ENCODE peak calls at places on chromosome 9, in four cellular contexts. A is K562, B is HCT116, M is HepG2. E is an unnamed sample. For H3K4me1, the result is how much of the 10 kb centered on the place peaks cover.

GRCh38 chr9:69019808-69020207 is 5.9 kb upstream of the PRKACG start:
- DNase-seq in A (peak), B (no peak), M (no peak), E (no peak)

GRCh38 chr9:126522957-126523356 is 90.8 kb upstream of the LMX1B start:
- DNase-seq in A (no peak), B (no peak), M (no peak), E (no peak)

GRCh38 chr9:101026824-101027223 is 1.7 kb upstream of the PLPPR1 start:
- DNase-seq in A (no peak), B (no peak), M (peak), E (no peak)

GRCh38 chr9:17906204-17906840 is 327.5 kb downstream of the SH3GL2 start:
- DNase-seq in A (no peak), B (no peak), M (no peak), E (no peak)

GRCh38 chr9:88555581-88555980 is 20.6 kb downstream of the NXNL2 start:
- DNase-seq in A (no peak), B (no peak), M (no peak), E (no peak)

GRCh38 chr9:118463419-118463818 is 759.2 kb downstream of the TLR4 start:
- DNase-seq in A (no peak), B (no peak), M (no peak), E (no peak)

GRCh38 chr9:118954822-118955221 is 414.4 kb downstream of the BRINP1 start:
- DNase-seq in A (no peak), B (no peak), M (no peak), E (no peak)

GRCh38 chr9:110996436-110997224 is 41.6 kb downstream of the LPAR1 start:
- DNase-seq in A (no peak), B (no peak), M (no peak), E (no peak)

GRCh38 chr9:93655621-93656425 is 79.4 kb downstream of the PHF2 start:
- DNase-seq in A (no peak), B (no peak), M (no peak), E (no peak)

GRCh38 chr9:130477564-130477963 is 32.8 kb downstream of the ASS1 start:
- DNase-seq in A (no peak), B (no peak), M (no peak), E (no peak)

GRCh38 chr9:86983260-86984255 is 36.3 kb upstream of the GAS1 start:
- DNase-seq in A (no peak), B (no peak), M (no peak), E (no peak)

GRCh38 chr9:70106571-70106970 is 62.9 kb downstream of the MAMDC2 start:
- DNase-seq in A (no peak), B (no peak), M (no peak), E (no peak)

GRCh38 chr9:98575379-98576346 is 133.1 kb downstream of the GABBR2 start:
- DNase-seq in A (peak), B (no peak), M (no peak), E (no peak)

GRCh38 chr9:132056717-132057429 is 22.8 kb downstream of the MED27 start:
- DNase-seq in A (no peak), B (no peak), M (no peak), E (no peak)

GRCh38 chr9:86407022-86407421 is 52.8 kb upstream of the TUT7 start:
- DNase-seq in A (no peak), B (no peak), M (peak), E (no peak)

GRCh38 chr9:107249131-107249533 is 33.9 kb upstream of the RAD23B start:
- DNase-seq in A (no peak), B (no peak), M (peak), E (no peak)

GRCh38 chr9:81492710-81493447 is 196.5 kb downstream of the TLE1 start:
- DNase-seq in A (no peak), B (no peak), M (peak), E (peak)

GRCh38 chr9:5375790-5376477 is 36.3 kb upstream of the RLN1 start:
- DNase-seq in A (no peak), B (no peak), M (no peak), E (no peak)

GRCh38 chr9:84617415-84617814 is 52.1 kb upstream of the NTRK2 start:
- DNase-seq in A (no peak), B (no peak), M (no peak), E (no peak)

GRCh38 chr9:135978650-135979461 is 17.7 kb upstream of the UBAC1 start:
- DNase-seq in A (no peak), B (no peak), M (no peak), E (no peak)

GRCh38 chr9:112810696-112811490 is 60.3 kb downstream of the SNX30 start:
- DNase-seq in A (peak), B (no peak), M (no peak), E (no peak)

GRCh38 chr9:70177121-70177520 is 81.7 kb upstream of the SMC5 start:
- DNase-seq in A (no peak), B (no peak), M (peak), E (no peak)

GRCh38 chr9:26746357-26747072 is 146.1 kb downstream of the CAAP1 start:
- DNase-seq in A (no peak), B (peak), M (peak), E (no peak)

GRCh38 chr9:35790385-35791291 is 753 bp upstream of the NPR2 start:
- DNase-seq in A (peak), B (no peak), M (peak), E (no peak)

GRCh38 chr9:18297532-18297872 is 176.5 kb upstream of the ADAMTSL1 start:
- DNase-seq in A (no peak), B (no peak), M (peak), E (no peak)

GRCh38 chr9:13513262-13513661 is 233.8 kb upstream of the MPDZ start:
- DNase-seq in A (no peak), B (no peak), M (no peak), E (no peak)

GRCh38 chr9:134989206-134990065 is 71.7 kb upstream of the FCN1 start:
- DNase-seq in A (no peak), B (no peak), M (no peak), E (no peak)

GRCh38 chr9:129272348-129273025 is 94.4 kb upstream of the IER5L start:
- DNase-seq in A (no peak), B (no peak), M (no peak), E (no peak)

GRCh38 chr9:84442712-84443111 is 102.2 kb upstream of the SLC28A3 start:
- DNase-seq in A (no peak), B (no peak), M (no peak), E (no peak)

GRCh38 chr9:110605586-110605985 is 26.0 kb upstream of the SVEP1 start:
- DNase-seq in A (no peak), B (no peak), M (no peak), E (no peak)

GRCh38 chr9:133782157-133783130 is 44.3 kb upstream of the SARDH start:
- DNase-seq in A (peak), B (peak), M (peak), E (peak)

GRCh38 chr9:21102311-21102710 is 24.6 kb upstream of the IFNB1 start:
- DNase-seq in A (no peak), B (no peak), M (no peak), E (no peak)
- TF ChIP-seq TCF7L2 in A (no peak), B (no peak), M (no peak), E (no peak)

DNA sequence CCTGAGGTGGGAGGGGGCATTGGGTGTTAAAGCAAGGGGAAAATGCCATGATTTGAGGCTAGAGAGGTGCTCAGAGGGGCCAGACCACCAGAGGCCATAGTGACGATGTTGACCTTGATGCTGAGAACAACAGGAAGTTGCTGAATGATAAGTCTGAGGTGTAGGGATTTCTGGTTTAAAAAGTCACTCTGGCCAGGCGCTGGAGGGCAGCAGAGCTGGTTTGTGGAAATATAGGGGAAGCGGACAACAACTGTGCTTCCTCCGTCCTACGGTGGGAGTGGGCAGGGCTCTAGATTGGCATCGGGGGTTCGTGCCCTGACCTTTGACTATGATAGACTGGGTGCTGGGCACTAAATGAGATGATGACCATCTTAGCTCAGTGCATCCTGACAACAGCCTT is 44.7 kb downstream of the STOM start:
- DNase-seq in A (no peak), B (no peak), M (no peak), E (no peak)
- H3K4me1 ChIP-seq in A (under half), B (under half), M (half or more), E (under half)

DNA sequence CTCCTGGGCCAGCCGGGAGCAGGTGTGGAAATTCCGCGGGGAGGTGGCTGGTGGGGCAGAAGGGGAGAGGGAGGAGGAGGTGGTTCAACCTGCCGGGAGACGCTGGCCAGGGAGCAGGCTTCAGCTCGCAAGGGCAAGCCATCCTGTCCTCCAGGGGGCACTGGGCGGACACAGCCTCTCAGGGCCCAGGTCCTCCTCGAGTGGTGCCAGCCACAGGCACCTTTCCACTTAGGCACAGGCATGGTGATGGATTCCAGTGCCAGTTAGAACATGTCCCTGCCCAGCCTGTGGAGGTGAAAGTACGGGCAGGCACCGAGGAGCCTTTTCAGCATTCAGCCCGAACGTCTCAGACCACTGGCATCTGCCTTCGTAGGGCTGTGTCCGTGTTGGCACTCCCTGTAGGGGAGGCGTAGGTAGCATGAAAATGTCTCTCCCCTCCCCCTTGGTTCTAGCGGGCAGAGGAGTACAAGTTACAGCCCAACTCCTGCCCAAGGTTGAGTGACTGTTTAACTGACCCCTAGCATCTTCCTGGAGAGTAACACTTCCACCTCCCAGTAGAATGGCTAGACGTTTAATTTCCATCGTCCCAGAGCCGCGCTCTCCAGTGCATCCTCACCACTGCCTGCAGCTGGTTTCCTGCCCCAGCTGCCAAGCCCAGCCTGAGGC is 48.9 kb downstream of the DAB2IP start:
- DNase-seq in A (no peak), B (no peak), M (no peak), E (no peak)
- TF ChIP-seq CTCF in A (peak), B (peak), M (peak), E (peak)

GRCh38 chr9:75452512-75452911 is 364.2 kb downstream of the OSTF1 start:
- DNase-seq in A (no peak), B (no peak), M (no peak), E (no peak)

GRCh38 chr9:75454043-75454442 is 365.7 kb downstream of the OSTF1 start:
- DNase-seq in A (no peak), B (no peak), M (no peak), E (no peak)

GRCh38 chr9:75448955-75449354 is 360.6 kb downstream of the OSTF1 start:
- DNase-seq in A (no peak), B (no peak), M (no peak), E (no peak)

GRCh38 chr9:75451045-75451444 is 362.7 kb downstream of the OSTF1 start:
- DNase-seq in A (no peak), B (no peak), M (no peak), E (no peak)

GRCh38 chr9:75451505-75451904 is 363.2 kb downstream of the OSTF1 start:
- DNase-seq in A (no peak), B (no peak), M (no peak), E (no peak)
- TF ChIP-seq TCF7L2 in A (no peak), B (no peak), M (no peak), E (no peak)

GRCh38 chr9:33137271-33137670 is 29.9 kb downstream of the B4GALT1 start:
- DNase-seq in A (no peak), B (no peak), M (no peak), E (no peak)

GRCh38 chr9:33137781-33138264 is 29.3 kb downstream of the B4GALT1 start:
- DNase-seq in A (no peak), B (no peak), M (no peak), E (no peak)

GRCh38 chr9:33140406-33141360 is 26.5 kb downstream of the B4GALT1 start:
- DNase-seq in A (no peak), B (no peak), M (no peak), E (no peak)

GRCh38 chr9:33139421-33140228 is 27.5 kb downstream of the B4GALT1 start:
- DNase-seq in A (no peak), B (no peak), M (peak), E (no peak)

DNA sequence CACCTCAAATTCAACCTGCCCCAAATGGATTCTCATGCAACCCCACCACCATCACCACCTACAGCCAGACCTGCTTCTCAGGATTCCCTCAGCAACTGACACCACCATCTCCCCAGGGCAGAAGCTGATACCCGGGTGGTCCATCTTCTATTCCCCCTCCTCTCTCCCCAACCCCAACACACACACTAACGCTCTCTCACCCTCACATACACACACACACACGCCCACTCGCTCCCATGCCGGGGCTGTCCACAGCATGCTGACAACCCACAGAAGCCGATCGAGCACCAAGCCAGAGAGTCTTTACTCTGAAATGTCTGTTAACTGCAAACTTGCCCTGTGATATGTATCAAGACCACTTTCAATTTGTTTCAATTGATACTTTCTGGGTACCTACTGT is 28.4 kb downstream of the B4GALT1 start:
- DNase-seq in A (no peak), B (no peak), M (no peak), E (no peak)
- H3K4me1 ChIP-seq in A (under half), B (under half), M (under half), E (under half)

E was measured in Panc1.